ENCODE peak calls at places on chromosomes 2 and 18, in seven cellular contexts. R, D, X, Y, G, W and U are unnamed samples.

GRCh38 chr2:19228720-19229119 is 129.7 kb downstream of the OSR1 start:
- DNase-seq in R (peak; percentile 31), D (no peak), X (no peak), Y (no peak), G (no peak), W (no peak), U (no peak)

GRCh38 chr2:120747706-120748105 is 12.0 kb downstream of the GLI2 start:
- DNase-seq in R (no peak), D (no peak), X (no peak), Y (no peak), G (no peak), W (no peak), U (no peak)

GRCh38 chr2:33230877-33231276 is 245.6 kb upstream of the RASGRP3 start:
- DNase-seq in R (no peak), D (no peak), X (peak; percentile 58), Y (no peak), G (no peak), W (peak; percentile 86), U (no peak)

GRCh38 chr2:230347659-230348305 is 20.8 kb downstream of the SP140L start:
- DNase-seq in R (no peak), D (no peak), X (peak; percentile 31), Y (no peak), G (peak; percentile 30), W (no peak), U (peak; percentile 77)

GRCh38 chr2:170118641-170119040 is 59.3 kb upstream of the MYO3B start:
- DNase-seq in R (no peak), D (no peak), X (no peak), Y (no peak), G (no peak), W (peak; percentile 6), U (no peak)

GRCh38 chr2:39837856-39838453 is 58.9 kb upstream of the THUMPD2 start:
- DNase-seq in R (no peak), D (peak; percentile 76), X (peak; percentile 42), Y (peak; percentile 61), G (peak; percentile 40), W (peak; percentile 75), U (peak; percentile 63)

GRCh38 chr2:54579682-54580349 is 123.7 kb downstream of the SPTBN1 start:
- DNase-seq in R (no peak), D (peak; percentile 61), X (no peak), Y (no peak), G (no peak), W (peak; percentile 89), U (peak; percentile 26)

GRCh38 chr2:176484838-176485237 is 215.6 kb downstream of the MTX2 start:
- DNase-seq in R (no peak), D (no peak), X (no peak), Y (peak; percentile 41), G (peak; percentile 1), W (no peak), U (no peak)

GRCh38 chr2:235511187-235511661 is 17.4 kb downstream of the AGAP1 start:
- DNase-seq in R (no peak), D (no peak), X (peak; percentile 88), Y (peak; percentile 93), G (peak; percentile 62), W (peak; percentile 87), U (no peak)

GRCh38 chr2:140442319-140442718 is 1662.1 kb upstream of the NXPH2 start:
- DNase-seq in R (no peak), D (no peak), X (peak; percentile 8), Y (no peak), G (peak; percentile 33), W (peak; percentile 45), U (no peak)

GRCh38 chr2:3466482-3466863 is 52.9 kb downstream of the ADI1 start:
- DNase-seq in R (no peak), D (no peak), X (no peak), Y (no peak), G (no peak), W (no peak), U (no peak)

GRCh38 chr2:217105733-217106649 is 246.1 kb upstream of the TNP1 start:
- DNase-seq in R (no peak), D (no peak), X (peak; percentile 95), Y (peak; percentile 95), G (peak; percentile 87), W (peak; percentile 95), U (no peak)

GRCh38 chr2:130842770-130843169 is 6.1 kb downstream of the ARHGEF4 start:
- DNase-seq in R (no peak), D (no peak), X (no peak), Y (no peak), G (no peak), W (no peak), U (no peak)

GRCh38 chr2:64615206-64615763 is 38.4 kb downstream of the SERTAD2 start:
- DNase-seq in R (no peak), D (no peak), X (no peak), Y (no peak), G (no peak), W (no peak), U (no peak)

GRCh38 chr18:73663581-73663980 is 484.1 kb downstream of the FBXO15 start:
- DNase-seq in R (no peak), D (no peak), X (no peak), Y (no peak), G (no peak), W (peak; percentile 91), U (no peak)

GRCh38 chr18:73664896-73665295 is 482.7 kb downstream of the FBXO15 start:
- DNase-seq in R (no peak), D (no peak), X (no peak), Y (no peak), G (no peak), W (no peak), U (no peak)

GRCh38 chr18:73662440-73662839 is 485.2 kb downstream of the FBXO15 start:
- DNase-seq in R (no peak), D (no peak), X (no peak), Y (no peak), G (no peak), W (no peak), U (no peak)

GRCh38 chr18:73660931-73661330 is 486.7 kb downstream of the FBXO15 start:
- DNase-seq in R (no peak), D (no peak), X (no peak), Y (no peak), G (no peak), W (no peak), U (no peak)

DNA sequence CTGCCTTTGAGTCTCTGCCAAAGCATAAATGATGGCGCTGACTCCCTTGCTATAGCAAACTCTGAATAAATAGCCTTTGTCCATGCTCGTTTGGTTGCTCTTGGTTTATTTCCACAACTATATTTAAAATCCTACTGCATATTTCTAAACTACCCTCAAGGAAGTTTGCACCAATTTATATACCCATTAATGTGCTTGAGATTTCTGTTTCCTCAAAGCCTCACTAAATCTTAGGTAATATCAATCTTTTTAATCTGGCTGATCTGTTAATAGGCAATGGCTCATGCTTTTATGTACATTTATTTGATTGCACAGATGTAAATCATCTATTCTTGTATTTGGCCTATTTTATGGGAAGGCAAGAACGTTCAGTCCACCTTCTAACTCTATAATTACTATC is 486.2 kb downstream of the FBXO15 start:
- DNase-seq in R (no peak), D (no peak), X (no peak), Y (no peak), G (no peak), W (peak; percentile 9), U (no peak)
- H3K27ac ChIP-seq in R (no peak overlapping the region), D (no peak overlapping the region), X (no peak overlapping the region), Y (no peak overlapping the region), G (no peak overlapping the region), W (peak overlapping the region; percentile 9), U (no peak overlapping the region)

GRCh38 chr2:128305555-128306080 is 13.1 kb downstream of the HS6ST1 start:
- DNase-seq in R (no peak), D (peak; percentile 92), X (peak; percentile 75), Y (peak; percentile 58), G (no peak), W (peak; percentile 15), U (no peak)
- H3K4me2 ChIP-seq in R (no peak overlapping the region), D (peak overlapping the region; percentile 55), X (peak overlapping the region; percentile 47), Y (peak overlapping the region; percentile 70), G (peak overlapping the region; percentile 68), W (peak overlapping the region; percentile 76), U (no peak overlapping the region)

GRCh38 chr2:85902496-85902895 is 13.7 kb upstream of the ST3GAL5 start:
- DNase-seq in R (no peak), D (no peak), X (peak; percentile 85), Y (peak; percentile 96), G (no peak), W (no peak), U (no peak)

GRCh38 chr2:85898881-85899280 is 10.1 kb upstream of the ST3GAL5 start:
- DNase-seq in R (no peak), D (no peak), X (no peak), Y (no peak), G (no peak), W (no peak), U (no peak)

GRCh38 chr2:85899849-85900248 is 11.1 kb upstream of the ST3GAL5 start:
- DNase-seq in R (no peak), D (no peak), X (no peak), Y (no peak), G (no peak), W (no peak), U (no peak)

GRCh38 chr2:85899284-85899683 is 10.5 kb upstream of the ST3GAL5 start:
- DNase-seq in R (no peak), D (no peak), X (no peak), Y (no peak), G (no peak), W (no peak), U (no peak)

DNA sequence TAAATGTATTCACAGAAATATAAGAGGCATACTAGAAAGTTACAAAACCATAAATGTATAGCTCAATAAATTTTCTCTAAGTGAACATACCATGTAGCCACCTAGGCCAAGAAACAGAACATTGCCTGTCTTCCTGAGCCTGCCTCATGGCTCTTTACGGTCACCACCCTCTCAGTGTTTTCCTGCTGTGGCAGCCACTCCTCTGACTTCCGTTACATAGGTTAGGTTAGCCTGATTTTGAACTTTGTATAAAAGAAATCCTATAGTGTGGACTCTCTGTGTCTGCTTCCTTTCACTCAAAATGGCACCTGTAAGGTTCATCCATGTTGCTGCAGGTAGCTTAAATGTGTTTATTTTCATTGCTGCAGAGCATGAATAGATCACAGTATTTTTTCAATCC is 11.6 kb upstream of the ST3GAL5 start:
- DNase-seq in R (no peak), D (no peak), X (no peak), Y (no peak), G (no peak), W (no peak), U (no peak)
- H3K27ac ChIP-seq in R (no peak overlapping the region), D (no peak overlapping the region), X (no peak overlapping the region), Y (no peak overlapping the region), G (no peak overlapping the region), W (no peak overlapping the region), U (no peak overlapping the region)

DNA sequence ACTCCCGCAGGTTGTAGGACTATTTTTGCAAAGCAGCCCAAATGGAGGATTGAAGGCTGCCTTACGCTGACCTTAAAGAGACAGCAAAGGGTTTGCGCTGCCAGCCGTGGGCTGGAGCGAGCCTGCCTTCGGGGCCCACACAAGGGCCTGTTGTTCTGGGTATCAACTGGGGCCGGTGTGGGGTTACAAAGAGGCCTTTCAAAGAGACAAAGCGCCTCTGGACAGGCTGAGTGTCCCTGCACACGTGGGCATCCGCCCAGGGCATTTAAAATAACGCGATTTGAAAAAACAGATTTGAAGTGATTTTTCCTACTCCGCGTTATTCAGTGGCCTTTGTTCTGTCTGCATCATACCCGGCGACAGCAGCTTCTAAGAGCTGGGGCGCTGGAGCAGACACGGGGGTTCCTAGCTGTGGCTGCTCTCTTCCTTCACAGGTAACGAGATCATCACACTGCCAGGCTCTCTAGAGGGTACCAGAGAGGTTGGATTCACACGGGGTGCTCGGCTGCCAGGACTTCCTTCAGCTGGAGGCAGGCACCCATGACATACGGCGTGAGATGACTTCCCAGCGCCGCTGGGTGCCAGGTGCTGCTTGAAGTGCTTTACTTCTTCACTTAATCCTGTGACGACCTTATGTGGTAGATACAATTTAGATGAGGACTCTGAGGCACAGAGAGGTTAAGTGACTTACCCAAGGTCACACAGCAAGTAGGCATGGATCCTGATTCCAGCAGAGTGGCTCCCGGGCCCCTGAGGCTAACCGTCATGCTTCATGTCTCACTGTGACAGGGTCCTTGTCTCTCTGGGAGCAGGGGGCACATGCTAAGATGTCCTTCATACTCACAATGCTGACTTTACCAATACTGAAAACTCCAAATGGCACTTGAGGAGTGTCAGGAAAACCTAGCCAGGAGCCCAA is 32.3 kb downstream of the MAL start:
- DNase-seq in R (peak; percentile 21), D (no peak), X (no peak), Y (no peak), G (no peak), W (no peak), U (no peak)
- H3K4me2 ChIP-seq in R (no peak overlapping the region), D (no peak overlapping the region), X (no peak overlapping the region), Y (no peak overlapping the region), G (no peak overlapping the region), W (peak overlapping the region; percentile 56), U (no peak overlapping the region)